ENCODE peak calls at places on chromosomes 12 and 14, in five cellular contexts. D is stimulated activated CD4-positive, alpha-beta T cell treated with anti-CD3 and anti-CD28 coated beads, Interleukin-15, amount 100 ng/mL, for 1 hour; B is GM04504; K is CD8-positive, alpha-beta memory T cell; L is AG04450. G is an unnamed sample.

GRCh38 chr12:44972746-44973421 is 78.0 kb downstream of the DBX2 start:
- DNase-seq in D (no peak), B (no peak), K (no peak), L (no peak), G (peak)

GRCh38 chr12:56995930-56996496 is 10.3 kb downstream of the ZBTB39 start:
- DNase-seq in D (no peak), B (no peak), K (no peak), L (no peak), G (no peak)

GRCh38 chr12:45458854-45459807 is 243.2 kb downstream of the ANO6 start:
- DNase-seq in D (no peak), B (peak), K (no peak), L (no peak), G (no peak)

GRCh38 chr12:66036317-66036716 is 94.2 kb downstream of the LLPH start:
- DNase-seq in D (no peak), B (peak), K (no peak), L (peak), G (no peak)

GRCh38 chr14:67111031-67111430 is 78.2 kb upstream of the GARIN2 start:
- DNase-seq in D (no peak), B (no peak), K (no peak), L (no peak), G (no peak)

GRCh38 chr12:74111688-74112360 is 425.8 kb upstream of the ATXN7L3B start:
- DNase-seq in D (no peak), B (no peak), K (no peak), L (no peak), G (peak)

GRCh38 chr12:116381744-116382455 is 104.4 kb upstream of the MED13L start:
- DNase-seq in D (no peak), B (peak), K (no peak), L (peak), G (peak)

GRCh38 chr14:52926994-52927393 is 23.9 kb downstream of the FERMT2 start:
- DNase-seq in D (no peak), B (no peak), K (no peak), L (no peak), G (no peak)

GRCh38 chr12:119068129-119068856 is 87.0 kb downstream of the SRRM4 start:
- DNase-seq in D (no peak), B (no peak), K (no peak), L (no peak), G (no peak)

GRCh38 chr12:24895612-24896011 is 53.3 kb downstream of the BCAT1 start:
- DNase-seq in D (no peak), B (no peak), K (no peak), L (no peak), G (no peak)

GRCh38 chr12:1811281-1811947 is 9.0 kb upstream of the LRTM2 start:
- DNase-seq in D (no peak), B (no peak), K (peak), L (no peak), G (no peak)

GRCh38 chr12:121893901-121894540 is 5.4 kb downstream of the PSMD9 start:
- DNase-seq in D (no peak), B (no peak), K (no peak), L (peak), G (peak)

GRCh38 chr14:95156153-95156764 is 1.1 kb downstream of the DICER1 start:
- DNase-seq in D (no peak), B (no peak), K (no peak), L (no peak), G (no peak)

GRCh38 chr14:66359500-66359899 is 126.7 kb upstream of the CCDC196 start:
- DNase-seq in D (no peak), B (peak), K (no peak), L (peak), G (no peak)

GRCh38 chr14:24339284-24340151 is at the start of gene RIPK3:
- DNase-seq in D (peak), B (no peak), K (peak), L (no peak), G (peak)

GRCh38 chr14:22375321-22375930 is 213.6 kb downstream of the DAD1 start:
- DNase-seq in D (no peak), B (no peak), K (no peak), L (peak), G (no peak)

GRCh38 chr14:103332143-103332919 is 1.7 kb upstream of the EIF5 start:
- DNase-seq in D (no peak), B (no peak), K (no peak), L (no peak), G (no peak)

GRCh38 chr14:90288646-90289355 is 32.4 kb downstream of the PSMC1 start:
- DNase-seq in D (no peak), B (no peak), K (no peak), L (no peak), G (no peak)

GRCh38 chr12:51863921-51864700 is 15.6 kb upstream of the FIGNL2 start:
- DNase-seq in D (no peak), B (no peak), K (no peak), L (no peak), G (peak)

GRCh38 chr12:122111070-122111750 is 32.7 kb downstream of the MLXIP start:
- DNase-seq in D (no peak), B (no peak), K (no peak), L (no peak), G (no peak)

GRCh38 chr12:122138616-122139015 is 35.4 kb downstream of the IL31 start:
- DNase-seq in D (no peak), B (no peak), K (no peak), L (no peak), G (no peak)

GRCh38 chr14:77181603-77182437 is at the start of gene TMEM63C:
- DNase-seq in D (no peak), B (no peak), K (peak), L (no peak), G (peak)